ENCODE peak calls at places on chromosomes 6 and 20, in eight cellular contexts. R, K, O, J, M, T, X and I are unnamed samples.
A peak's percentile ranks its signal among the peaks of the same experiment; 100 is the strongest.

GRCh38 chr6:76677017-76677416 is 604.6 kb upstream of the IMPG1 start:
- DNase-seq in R (no peak), K (no peak), O (no peak), J (no peak), M (no peak), T (no peak), X (no peak), I (no peak)

GRCh38 chr6:90000864-90001731 is 106.8 kb downstream of the GJA10 start:
- DNase-seq in R (no peak), K (no peak), O (no peak), J (no peak), M (peak; percentile 61), T (no peak), X (no peak), I (no peak)

GRCh38 chr20:59807909-59808728 is 125.3 kb downstream of the SYCP2 start:
- DNase-seq in R (no peak), K (no peak), O (no peak), J (no peak), M (no peak), T (peak; percentile 5), X (no peak), I (no peak)

GRCh38 chr6:169955796-169956493 is 204.5 kb downstream of the ERMARD start:
- DNase-seq in R (no peak), K (peak; percentile 14), O (no peak), J (no peak), M (no peak), T (no peak), X (no peak), I (no peak)

GRCh38 chr6:111757342-111757741 is 115.9 kb downstream of the FYN start:
- DNase-seq in R (no peak), K (no peak), O (no peak), J (no peak), M (peak; percentile 11), T (no peak), X (no peak), I (no peak)

GRCh38 chr6:130156908-130157307 is 65.8 kb downstream of the SAMD3 start:
- DNase-seq in R (no peak), K (no peak), O (no peak), J (no peak), M (no peak), T (no peak), X (no peak), I (no peak)

GRCh38 chr6:113057567-113058053 is 710.5 kb downstream of the RFPL4B start:
- DNase-seq in R (no peak), K (no peak), O (no peak), J (no peak), M (no peak), T (no peak), X (no peak), I (no peak)

GRCh38 chr20:40493551-40493950 is 195.5 kb downstream of the MAFB start:
- DNase-seq in R (no peak), K (no peak), O (no peak), J (no peak), M (peak; percentile 89), T (no peak), X (no peak), I (no peak)

GRCh38 chr6:148854086-148854485 is 107.3 kb downstream of the UST start:
- DNase-seq in R (no peak), K (no peak), O (no peak), J (no peak), M (peak; percentile 80), T (no peak), X (no peak), I (no peak)

GRCh38 chr6:43773050-43773956 is 3.3 kb downstream of the VEGFA start:
- DNase-seq in R (no peak), K (peak; percentile 27), O (peak; percentile 54), J (peak; percentile 73), M (peak; percentile 62), T (peak; percentile 41), X (peak; percentile 70), I (peak; percentile 37)

GRCh38 chr20:56986931-56987720 is 279.3 kb downstream of the BMP7 start:
- DNase-seq in R (no peak), K (no peak), O (no peak), J (no peak), M (no peak), T (no peak), X (no peak), I (no peak)

GRCh38 chr20:14616003-14616402 is 278.6 kb upstream of the FLRT3 start:
- DNase-seq in R (no peak), K (no peak), O (no peak), J (no peak), M (peak; percentile 67), T (no peak), X (no peak), I (no peak)

GRCh38 chr6:12363651-12364381 is 73.7 kb downstream of the EDN1 start:
- DNase-seq in R (no peak), K (no peak), O (no peak), J (no peak), M (no peak), T (no peak), X (no peak), I (no peak)

GRCh38 chr20:19056909-19057308 is 155.5 kb upstream of the SLC24A3 start:
- DNase-seq in R (no peak), K (no peak), O (no peak), J (no peak), M (no peak), T (no peak), X (no peak), I (peak; percentile 14)

GRCh38 chr6:138240476-138241245 is 22.4 kb upstream of the PBOV1 start:
- DNase-seq in R (no peak), K (no peak), O (no peak), J (no peak), M (no peak), T (no peak), X (no peak), I (no peak)

GRCh38 chr6:158076548-158076947 is 91.5 kb downstream of the SERAC1 start:
- DNase-seq in R (no peak), K (no peak), O (no peak), J (peak; percentile 45), M (no peak), T (no peak), X (no peak), I (no peak)

GRCh38 chr6:45816674-45817297 is 198.9 kb downstream of the CLIC5 start:
- DNase-seq in R (peak; percentile 43), K (no peak), O (no peak), J (no peak), M (no peak), T (no peak), X (no peak), I (no peak)

GRCh38 chr6:28944412-28945006 is 20.7 kb upstream of the TRIM27 start:
- DNase-seq in R (peak; percentile 66), K (peak; percentile 34), O (peak; percentile 79), J (peak; percentile 61), M (peak; percentile 69), T (peak; percentile 62), X (peak; percentile 50), I (peak; percentile 81)

DNA sequence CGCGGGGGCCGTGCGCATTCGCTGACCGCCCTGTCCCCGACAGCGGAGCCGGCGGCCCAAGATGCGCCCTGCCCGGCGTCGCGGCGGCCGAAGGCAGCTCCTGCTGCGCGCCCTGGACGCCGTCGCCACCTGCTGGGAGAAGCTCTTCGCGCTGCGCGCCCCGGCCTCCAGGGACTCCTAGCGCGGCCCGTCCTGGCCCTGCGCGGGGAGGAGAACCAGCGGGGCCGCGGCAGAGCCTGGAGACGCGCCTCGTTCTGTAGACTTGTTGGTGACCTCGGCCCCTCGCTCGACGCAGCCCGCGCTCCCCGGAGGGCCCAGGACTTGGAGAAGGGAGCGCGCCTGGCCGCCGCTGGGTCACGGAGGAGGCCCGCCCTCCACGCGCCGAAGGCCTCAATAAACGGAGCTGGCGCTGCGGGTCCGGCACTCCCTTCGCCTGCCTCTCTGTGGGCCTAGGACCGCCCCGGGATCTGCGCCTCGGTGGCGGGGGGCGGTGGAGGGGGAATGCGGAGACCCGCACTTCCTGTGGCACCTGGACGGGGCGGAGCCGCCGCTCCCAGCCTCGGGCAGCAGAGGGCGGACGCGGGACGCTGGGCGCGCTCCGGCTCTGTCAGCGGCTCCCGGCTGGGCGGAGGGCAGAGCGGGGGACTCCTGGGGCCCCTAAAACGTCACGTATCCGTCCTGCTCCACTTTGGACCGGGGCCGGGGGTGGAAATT is 2.8 kb downstream of the C20orf204 start:
- DNase-seq in R (no peak), K (peak; percentile 53), O (peak; percentile 89), J (peak; percentile 92), M (peak; percentile 80), T (peak; percentile 62), X (peak; percentile 92), I (peak; percentile 63)
- H3K4me3 ChIP-seq in R (peak overlapping the region; percentile 43), K (peak overlapping the region; percentile 36), O (peak overlapping the region; percentile 60), J (peak overlapping the region; percentile 9), M (peak overlapping the region; percentile 44), T (peak overlapping the region; percentile 20), X (peak overlapping the region; percentile 37), I (peak overlapping the region; percentile 51)

DNA sequence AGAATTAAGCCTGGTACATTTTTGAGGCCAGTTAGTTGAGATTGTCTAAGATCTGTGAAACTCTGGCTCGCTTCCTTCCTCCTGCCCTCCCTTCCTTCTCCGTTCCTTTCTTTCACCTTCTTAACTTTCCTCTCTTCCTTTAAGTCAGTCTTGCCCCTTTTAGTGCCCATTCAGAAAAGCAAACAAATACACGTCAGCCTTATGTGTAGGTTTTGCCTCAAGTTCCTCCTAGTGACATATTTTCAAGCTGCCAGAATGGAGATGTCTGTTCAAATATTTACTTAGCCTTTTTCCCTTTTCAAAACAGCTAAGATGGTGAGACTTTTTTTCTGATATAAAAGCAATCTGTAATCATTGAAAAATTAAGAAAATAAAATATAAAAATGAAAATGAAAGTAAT is 178.4 kb downstream of the FARS2 start:
- DNase-seq in R (no peak), K (no peak), O (no peak), J (no peak), M (no peak), T (no peak), X (no peak), I (no peak)
- H3K4me3 ChIP-seq in R (no peak overlapping the region), K (no peak overlapping the region), O (no peak overlapping the region), J (no peak overlapping the region), M (no peak overlapping the region), T (no peak overlapping the region), X (no peak overlapping the region), I (no peak overlapping the region)

DNA sequence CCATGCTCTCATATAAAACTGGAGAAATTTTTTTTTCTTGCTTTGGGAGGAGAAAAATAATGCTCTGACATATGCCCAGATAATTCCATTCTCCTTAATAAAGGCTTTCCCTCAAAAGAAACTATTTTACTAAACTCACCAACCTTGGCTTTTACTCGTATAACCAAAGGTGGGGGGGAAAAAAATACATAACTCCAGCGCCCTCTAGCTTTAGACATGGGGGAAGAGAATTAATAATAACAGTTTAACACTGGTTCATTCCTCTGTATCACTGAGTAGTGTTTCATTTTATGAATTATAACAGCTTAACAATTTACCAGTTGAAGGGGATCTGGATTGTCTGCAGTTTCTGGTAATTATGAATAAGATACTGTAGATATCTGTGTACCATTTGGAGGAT is 1226.1 kb downstream of the GRIK2 start:
- DNase-seq in R (no peak), K (no peak), O (peak; percentile 32), J (no peak), M (peak; percentile 3), T (no peak), X (no peak), I (peak; percentile 2)
- H3K4me3 ChIP-seq in R (no peak overlapping the region), K (no peak overlapping the region), O (no peak overlapping the region), J (no peak overlapping the region), M (no peak overlapping the region), T (no peak overlapping the region), X (no peak overlapping the region), I (no peak overlapping the region)

DNA sequence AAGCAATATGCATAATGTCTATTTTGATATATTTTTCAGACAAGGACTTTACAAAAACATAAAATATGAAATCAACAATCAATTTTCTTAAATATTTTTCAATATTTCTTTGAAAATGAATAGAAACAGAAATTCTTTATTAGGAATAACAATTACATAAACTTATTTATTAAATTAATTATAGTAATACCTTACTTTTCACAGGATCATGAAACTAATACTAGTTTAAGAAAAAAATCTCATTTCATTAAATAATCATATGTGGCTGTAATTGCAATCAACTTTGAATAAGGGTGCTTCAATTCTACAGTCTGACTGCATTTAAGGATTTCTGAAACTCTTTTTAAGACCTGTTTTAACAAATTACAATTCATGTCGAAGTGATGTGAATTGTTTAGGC is 26.6 kb downstream of the EPHA7 start:
- DNase-seq in R (no peak), K (no peak), O (no peak), J (no peak), M (no peak), T (no peak), X (no peak), I (no peak)
- H3K4me3 ChIP-seq in R (no peak overlapping the region), K (no peak overlapping the region), O (no peak overlapping the region), J (no peak overlapping the region), M (no peak overlapping the region), T (no peak overlapping the region), X (no peak overlapping the region), I (no peak overlapping the region)